ENCODE peak calls at places on chromosomes 7 and 10, in seven cellular contexts. L is kidney; I is mesothelial cell of epicardium; X is sigmoid colon; J is stimulated activated CD4-positive, alpha-beta T cell treated with anti-CD3 and anti-CD28 coated beads, Interleukin-12 subunit alpha, Interleukin-12 subunit beta, amount 100 ng/mL, for 48 hours; E is T47D; G is T-helper 2 cell. M is an unnamed sample.

GRCh38 chr10:35356725-35357092 is 20.4 kb downstream of the CCNY start:
- DNase-seq in L (no peak), I (no peak), X (no peak), J (no peak), E (no peak), G (no peak), M (no peak)

GRCh38 chr10:60711496-60711895 is 66.8 kb upstream of the CDK1 start:
- DNase-seq in L (no peak), I (no peak), X (no peak), J (no peak), E (no peak), G (no peak), M (no peak)

GRCh38 chr10:132882069-132882468 is 60.3 kb downstream of the CFAP46 start:
- DNase-seq in L (peak), I (no peak), X (peak), J (no peak), E (no peak), G (no peak), M (peak)

GRCh38 chr7:113480537-113480936 is 362.2 kb upstream of the SMIM30 start:
- DNase-seq in L (no peak), I (no peak), X (no peak), J (no peak), E (no peak), G (no peak), M (no peak)

GRCh38 chr7:76054129-76055120 is 6.5 kb downstream of the MDH2 start:
- DNase-seq in L (no peak), I (no peak), X (no peak), J (no peak), E (peak), G (no peak), M (no peak)

GRCh38 chr7:143047327-143047726 is 4.8 kb upstream of the OR6V1 start:
- DNase-seq in L (no peak), I (no peak), X (no peak), J (no peak), E (no peak), G (no peak), M (no peak)

GRCh38 chr7:146961617-146962016 is 845.0 kb downstream of the CNTNAP2 start:
- DNase-seq in L (no peak), I (no peak), X (no peak), J (no peak), E (no peak), G (no peak), M (no peak)

GRCh38 chr7:131546126-131546525 is 10.3 kb downstream of the PODXL start:
- DNase-seq in L (peak), I (no peak), X (peak), J (no peak), E (peak), G (no peak), M (no peak)

GRCh38 chr10:94303929-94304328 is 58.8 kb downstream of the NOC3L start:
- DNase-seq in L (no peak), I (no peak), X (no peak), J (no peak), E (no peak), G (no peak), M (no peak)

GRCh38 chr7:33842141-33842540 is 63.2 kb upstream of the BMPER start:
- DNase-seq in L (no peak), I (no peak), X (no peak), J (no peak), E (no peak), G (no peak), M (no peak)

GRCh38 chr7:23700058-23700457 is 10.0 kb upstream of the STK31 start:
- DNase-seq in L (no peak), I (no peak), X (no peak), J (no peak), E (no peak), G (no peak), M (no peak)

GRCh38 chr10:35387768-35388167 is 51.5 kb downstream of the CCNY start:
- DNase-seq in L (no peak), I (no peak), X (no peak), J (no peak), E (no peak), G (no peak), M (no peak)

GRCh38 chr10:46170789-46171188 is 116.0 kb upstream of the ANTXRL start:
- DNase-seq in L (no peak), I (no peak), X (no peak), J (no peak), E (no peak), G (no peak), M (no peak)

GRCh38 chr7:39758234-39758970 is 135.0 kb downstream of the RALA start:
- DNase-seq in L (no peak), I (no peak), X (no peak), J (no peak), E (no peak), G (no peak), M (peak)